ENCODE peak calls at places on chromosomes 6 and 20, in five cellular contexts. W is amniotic stem cell, Y is activated T-cell treated with anti-CD3 and anti-CD28 coated beads for 1 hour, F is ELR, K is astrocyte of the cerebellum. H is an unnamed sample.

GRCh38 chr6:158972241-158973233 is 27.5 kb downstream of the RSPH3 start:
- DNase-seq in W (peak), Y (no peak), F (peak), K (peak), H (peak)

GRCh38 chr20:63624486-63624885 is 2.4 kb downstream of the GMEB2 start:
- DNase-seq in W (no peak), Y (no peak), F (no peak), K (no peak), H (no peak)

GRCh38 chr6:148509152-148509571 is 166.5 kb downstream of the SASH1 start:
- DNase-seq in W (no peak), Y (no peak), F (peak), K (no peak), H (no peak)

GRCh38 chr6:35573495-35574110 is 60.9 kb upstream of the TULP1 start:
- DNase-seq in W (no peak), Y (no peak), F (no peak), K (no peak), H (no peak)

GRCh38 chr20:23928788-23929187 is 49.2 kb upstream of the CST5 start:
- DNase-seq in W (no peak), Y (no peak), F (no peak), K (no peak), H (no peak)

GRCh38 chr6:18362058-18362561 is 25.0 kb upstream of the RNF144B start:
- DNase-seq in W (peak), Y (no peak), F (peak), K (peak), H (no peak)

GRCh38 chr6:46972521-46972920 is 50.8 kb upstream of the ADGRF5 start:
- DNase-seq in W (no peak), Y (no peak), F (no peak), K (no peak), H (no peak)

GRCh38 chr20:51861726-51862466 is 59.6 kb upstream of the SALL4 start:
- DNase-seq in W (no peak), Y (no peak), F (peak), K (no peak), H (no peak)

GRCh38 chr6:39657355-39657754 is 67.9 kb downstream of the KIF6 start:
- DNase-seq in W (no peak), Y (no peak), F (no peak), K (no peak), H (no peak)

GRCh38 chr6:18216411-18216810 is 47.9 kb downstream of the DEK start:
- DNase-seq in W (peak), Y (no peak), F (peak), K (peak), H (no peak)

GRCh38 chr6:95231416-95231815 is 345.9 kb upstream of the MANEA start:
- DNase-seq in W (no peak), Y (no peak), F (no peak), K (no peak), H (no peak)

GRCh38 chr20:59662161-59662560 is 57.8 kb downstream of the PHACTR3 start:
- DNase-seq in W (no peak), Y (no peak), F (no peak), K (no peak), H (no peak)

GRCh38 chr6:161890133-161890833 is 616.4 kb upstream of the AGPAT4 start:
- DNase-seq in W (no peak), Y (no peak), F (no peak), K (no peak), H (no peak)

GRCh38 chr20:52104546-52105044 is 87.0 kb downstream of the ZFP64 start:
- DNase-seq in W (no peak), Y (no peak), F (peak), K (no peak), H (no peak)

GRCh38 chr6:166570929-166571699 is 15.4 kb downstream of the RAMACL start:
- DNase-seq in W (no peak), Y (no peak), F (no peak), K (no peak), H (no peak)

GRCh38 chr6:160170018-160170680 is 48.5 kb downstream of the SLC22A1 start:
- DNase-seq in W (no peak), Y (no peak), F (no peak), K (no peak), H (no peak)

GRCh38 chr6:112620832-112621569 is 273.9 kb downstream of the RFPL4B start:
- DNase-seq in W (no peak), Y (no peak), F (peak), K (no peak), H (no peak)

GRCh38 chr20:37552415-37552814 is 24.7 kb upstream of the BLCAP start:
- DNase-seq in W (no peak), Y (no peak), F (peak), K (no peak), H (no peak)

GRCh38 chr20:53752971-53753879 is 159.6 kb upstream of the ZNF217 start:
- DNase-seq in W (no peak), Y (no peak), F (peak), K (no peak), H (no peak)

GRCh38 chr6:43910638-43911353 is 140.8 kb downstream of the VEGFA start:
- DNase-seq in W (no peak), Y (no peak), F (peak), K (no peak), H (no peak)

GRCh38 chr20:6663104-6663503 is 104.4 kb upstream of the BMP2 start:
- DNase-seq in W (no peak), Y (no peak), F (no peak), K (no peak), H (no peak)

GRCh38 chr6:148261470-148261869 is 81.2 kb upstream of the SASH1 start:
- DNase-seq in W (no peak), Y (no peak), F (no peak), K (no peak), H (no peak)

GRCh38 chr20:46731770-46732169 is 22.3 kb downstream of the SLC2A10 start:
- DNase-seq in W (no peak), Y (no peak), F (peak), K (no peak), H (no peak)

GRCh38 chr6:136317023-136317649 is 27.5 kb upstream of the BCLAF1 start:
- DNase-seq in W (peak), Y (peak), F (peak), K (peak), H (peak)

GRCh38 chr20:63095718-63096654 is 89.2 kb upstream of the BHLHE23 start:
- DNase-seq in W (no peak), Y (no peak), F (no peak), K (no peak), H (no peak)

GRCh38 chr20:61590236-61590635 is 338.2 kb downstream of the CDH4 start:
- DNase-seq in W (no peak), Y (no peak), F (no peak), K (no peak), H (no peak)

GRCh38 chr20:55273149-55273548 is 732.2 kb downstream of the CBLN4 start:
- DNase-seq in W (no peak), Y (no peak), F (no peak), K (no peak), H (no peak)

GRCh38 chr6:34315256-34315655 is 66.5 kb upstream of the SMIM29 start:
- DNase-seq in W (no peak), Y (no peak), F (no peak), K (no peak), H (no peak)

H was measured in germinal center.